ENCODE peak calls at places on chromosome 9, in ten cellular contexts. V, H, J, N, I, P, X, B, M and O are unnamed samples.
A peak's percentile ranks its signal among the peaks of the same experiment; 100 is the strongest.

GRCh38 chr9:137454506-137455360 is 4.4 kb downstream of the NSMF start:
- DNase-seq in J (no peak), X (peak; percentile 10), P (peak; percentile 28), N (no peak), H (peak; percentile 83), M (peak; percentile 72), I (peak; percentile 74), B (peak; percentile 32), V (peak; percentile 56), O (no peak)

GRCh38 chr9:108105885-108106284 is 616.3 kb upstream of the KLF4 start:
- DNase-seq in H (peak; percentile 71), V (no peak), B (no peak), X (no peak), J (no peak), P (no peak), I (no peak), M (no peak), N (no peak), O (no peak)

GRCh38 chr9:134221273-134222017 is 57.1 kb upstream of the RNU6ATAC start:
- DNase-seq in P (no peak), M (no peak), J (no peak), I (no peak), H (no peak), B (no peak), X (no peak), V (no peak), N (no peak), O (no peak)

GRCh38 chr9:37944266-37944650 is 40.3 kb upstream of the SLC25A51 start:
- DNase-seq in X (no peak), M (no peak), J (no peak), H (no peak), V (no peak), B (no peak), P (peak; percentile 46), I (no peak), N (no peak), O (no peak)

GRCh38 chr9:34675874-34676273 is 13.4 kb upstream of the CCL27 start:
- DNase-seq in B (no peak), P (no peak), H (no peak), X (no peak), V (no peak), N (no peak), I (no peak), M (no peak), J (no peak), O (no peak)

GRCh38 chr9:93266521-93267001 is 82.6 kb downstream of the WNK2 start:
- DNase-seq in J (no peak), M (no peak), V (no peak), N (no peak), H (no peak), I (peak; percentile 46), P (no peak), X (no peak), B (no peak), O (no peak)

GRCh38 chr9:27451207-27451792 is 72.8 kb upstream of the IFNK start:
- DNase-seq in H (no peak), I (no peak), J (no peak), N (no peak), P (no peak), M (no peak), X (no peak), V (no peak), B (no peak), O (no peak)

GRCh38 chr9:123343428-123344272 is 12.3 kb upstream of the CRB2 start:
- DNase-seq in B (no peak), N (no peak), M (no peak), I (no peak), H (no peak), P (no peak), X (no peak), J (no peak), V (no peak), O (no peak)

GRCh38 chr9:83066771-83067170 is 3.8 kb upstream of the RASEF start:
- DNase-seq in X (no peak), J (no peak), P (no peak), I (no peak), H (no peak), M (no peak), N (peak; percentile 71), V (no peak), B (peak; percentile 34), O (no peak)

GRCh38 chr9:106885451-106885850 is 22.5 kb downstream of the ZNF462 start:
- DNase-seq in N (peak; percentile 52), J (peak; percentile 72), V (no peak), M (no peak), X (no peak), B (peak; percentile 85), P (no peak), H (no peak), I (no peak), O (peak; percentile 59)

GRCh38 chr9:130199605-130200004 is 27.4 kb downstream of the NCS1 start:
- DNase-seq in B (peak; percentile 86), J (no peak), X (no peak), N (peak; percentile 25), I (no peak), M (no peak), P (no peak), H (no peak), V (no peak), O (no peak)
- TF ChIP-seq CTCF in B (no peak), J (no peak), X (no peak), N (no peak), I (no peak), M (no peak), P (no peak), H (no peak), V (no peak), O (no peak)

GRCh38 chr9:89483592-89484474 is 14.1 kb downstream of the SEMA4D start:
- DNase-seq in H (no peak), J (no peak), M (peak; percentile 35), B (no peak), P (no peak), I (no peak), N (no peak), X (no peak), V (no peak), O (no peak)
- H3K4me3 ChIP-seq in H (no peak overlapping the region), J (peak overlapping the region; percentile 29), M (no peak overlapping the region), B (no peak overlapping the region), P (no peak overlapping the region), I (no peak overlapping the region), N (no peak overlapping the region), X (no peak overlapping the region), V (no peak overlapping the region), O (no peak overlapping the region)

GRCh38 chr9:1910269-1910811 is 104.8 kb upstream of the SMARCA2 start:
- DNase-seq in H (peak; percentile 30), N (no peak), V (no peak), B (no peak), I (no peak), P (no peak), X (no peak), J (no peak), M (no peak), O (no peak)

GRCh38 chr9:1909322-1909721 is 105.8 kb upstream of the SMARCA2 start:
- DNase-seq in V (no peak), H (no peak), X (no peak), M (no peak), J (no peak), I (no peak), N (no peak), P (no peak), B (no peak), O (no peak)

DNA sequence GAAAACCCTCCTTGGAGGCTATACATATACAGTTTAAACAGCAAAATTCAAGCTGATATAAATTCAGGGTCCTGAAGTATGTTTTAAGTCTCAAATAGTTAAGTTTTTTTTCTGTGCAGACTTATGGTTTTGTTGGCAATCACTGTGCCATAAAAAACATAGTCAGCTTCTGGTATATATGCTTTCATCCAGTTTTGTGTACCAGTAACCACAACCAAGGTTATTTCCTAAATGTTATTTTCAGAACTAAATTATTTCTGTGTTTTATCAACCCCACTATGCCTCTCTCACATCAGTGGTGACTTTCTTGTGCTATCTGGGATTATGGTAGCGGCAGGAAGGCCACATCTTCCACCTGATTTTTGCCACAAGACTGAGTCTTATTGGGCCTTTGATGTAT is 107.7 kb upstream of the SMARCA2 start:
- DNase-seq in B (no peak), J (no peak), X (no peak), I (no peak), H (no peak), V (no peak), N (no peak), M (no peak), P (no peak), O (no peak)
- H3K36me3 ChIP-seq in B (no peaks in the 10 kb centered on the region), J (no peaks in the 10 kb centered on the region), X (no peaks in the 10 kb centered on the region), I (no peaks in the 10 kb centered on the region), H (peaks cover 7% of the 10 kb centered on the region), V (no peaks in the 10 kb centered on the region), N (no peaks in the 10 kb centered on the region), M (no peaks in the 10 kb centered on the region), P (no peaks in the 10 kb centered on the region), O (no peaks in the 10 kb centered on the region)

GRCh38 chr9:132770775-132771310 is 100.6 kb downstream of the GTF3C4 start:
- DNase-seq in H (no peak), J (no peak), V (no peak), I (no peak), M (no peak), P (no peak), N (no peak), X (no peak), B (no peak), O (no peak)

GRCh38 chr9:132773093-132773492 is 102.8 kb downstream of the GTF3C4 start:
- DNase-seq in H (no peak), P (no peak), M (no peak), N (no peak), B (no peak), I (no peak), X (no peak), J (no peak), V (no peak), O (no peak)

GRCh38 chr9:132773764-132774339 is 103.6 kb downstream of the GTF3C4 start:
- DNase-seq in N (no peak), B (no peak), X (no peak), V (no peak), I (no peak), P (no peak), J (no peak), M (no peak), H (no peak), O (no peak)

GRCh38 chr9:132769895-132770774 is 99.9 kb downstream of the GTF3C4 start:
- DNase-seq in B (peak; percentile 69), V (peak; percentile 69), X (peak; percentile 52), P (peak; percentile 65), I (peak; percentile 83), M (peak; percentile 82), J (no peak), H (peak; percentile 91), N (no peak), O (no peak)

DNA sequence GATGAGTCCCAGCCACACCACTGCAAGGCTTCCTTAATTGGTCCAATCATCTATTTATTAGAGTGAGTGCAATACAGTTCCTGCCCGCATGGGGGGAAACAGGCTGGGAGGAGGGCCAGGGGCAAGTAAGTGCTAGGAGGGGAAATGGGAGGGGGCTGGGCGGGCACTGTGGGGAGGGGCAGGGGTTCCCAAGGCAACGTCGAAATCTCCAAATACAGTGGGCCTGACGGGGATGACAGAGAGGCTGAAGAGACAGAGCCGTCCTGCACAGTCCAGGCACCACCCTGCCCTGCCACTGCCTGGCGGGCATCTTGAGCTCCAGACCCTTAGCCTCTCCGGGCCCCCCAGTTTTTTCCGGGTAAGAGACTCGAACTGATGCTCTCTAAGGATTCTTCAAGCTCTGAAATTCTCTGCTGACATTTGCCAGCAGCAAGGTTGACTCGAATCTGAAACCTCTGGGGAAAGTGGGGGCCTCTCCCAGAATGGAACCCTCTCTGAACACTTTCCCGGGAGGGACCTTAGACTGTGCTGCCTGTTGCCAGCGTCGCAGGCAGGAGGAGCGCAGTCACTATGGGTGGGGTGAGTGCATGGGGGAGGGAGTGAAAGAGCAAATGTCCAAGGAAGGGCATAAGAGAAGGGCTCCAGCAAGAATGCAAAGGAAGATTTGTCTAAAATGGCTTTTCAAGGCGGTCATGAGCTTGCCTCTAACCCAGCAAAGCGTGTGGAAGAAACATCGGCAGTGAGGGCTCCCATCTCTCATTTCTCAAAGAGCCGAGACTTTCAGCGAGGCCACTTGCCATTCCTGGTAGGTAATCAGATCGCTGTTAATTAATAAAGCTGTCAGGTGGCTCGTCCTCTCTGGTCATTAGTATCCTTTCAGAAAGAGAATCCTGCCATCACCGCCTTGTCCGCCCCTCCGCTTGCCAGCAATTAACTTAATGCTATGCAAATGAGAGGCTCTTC is 98.9 kb downstream of the GTF3C4 start:
- DNase-seq in V (peak; percentile 58), I (peak; percentile 74), X (peak; percentile 68), B (peak; percentile 69), N (no peak), J (no peak), P (peak; percentile 35), H (peak; percentile 92), M (peak; percentile 67), O (no peak)
- TF ChIP-seq CTCF in V (no peak), I (peak; percentile 32), X (peak; percentile 55), B (peak; percentile 55), N (peak; percentile 53), J (peak; percentile 5), P (peak; percentile 39), H (peak; percentile 45), M (peak; percentile 22), O (peak; percentile 50)